ENCODE peak calls at places on chromosomes 3 and 15, in nine cellular contexts. E is brain microvascular endothelial cell, N is endothelial cell, A is NB4, L is psoas muscle, J is HFF-Myc, U is glutamatergic neuron, P is HCT116, O is HFFc6. C is an unnamed sample.

GRCh38 chr15:84797212-84797611 is 19.9 kb upstream of the ALPK3 start:
- DNase-seq in N (no peak), E (peak), P (no peak), U (no peak), L (no peak), J (no peak), O (peak), A (no peak), C (no peak)

GRCh38 chr3:129211772-129212171 is 28.1 kb upstream of the CNBP start:
- DNase-seq in E (peak), P (peak), N (no peak), O (peak), U (no peak), A (no peak), L (peak), J (no peak), C (peak)

GRCh38 chr3:142319094-142319493 is 93.7 kb upstream of the GK5 start:
- DNase-seq in U (no peak), J (peak), N (no peak), P (no peak), O (peak), A (no peak), E (peak), L (no peak), C (no peak)

GRCh38 chr15:52523192-52523591 is 5.5 kb downstream of the MYO5A start:
- DNase-seq in O (peak), J (peak), P (no peak), L (no peak), A (no peak), E (peak), U (no peak), N (no peak), C (peak)

GRCh38 chr3:169662215-169663070 is 1.1 kb downstream of the MECOM start:
- DNase-seq in E (peak), U (peak), L (peak), J (no peak), N (peak), O (peak), P (peak), A (peak), C (no peak)

GRCh38 chr3:157582634-157582968 is 79.4 kb upstream of the VEPH1 start:
- DNase-seq in E (no peak), A (no peak), P (no peak), N (no peak), U (no peak), O (no peak), J (no peak), L (no peak), C (no peak)

GRCh38 chr3:156433910-156434309 is 121.0 kb downstream of the SSR3 start:
- DNase-seq in O (no peak), A (no peak), E (peak), U (no peak), N (no peak), P (no peak), J (no peak), L (no peak), C (no peak)

GRCh38 chr15:41746802-41747201 is 27.5 kb upstream of the MAPKBP1 start:
- DNase-seq in N (no peak), A (no peak), O (no peak), U (no peak), P (no peak), E (no peak), J (no peak), L (no peak), C (no peak)

GRCh38 chr3:43212914-43213611 is 73.3 kb upstream of the SNRK start:
- DNase-seq in L (no peak), O (no peak), A (no peak), P (no peak), J (no peak), N (no peak), U (no peak), E (no peak), C (no peak)

GRCh38 chr3:11282250-11283125 is 10.3 kb downstream of the ATG7 start:
- DNase-seq in U (no peak), L (peak), E (no peak), P (no peak), A (peak), O (no peak), J (peak), N (no peak), C (no peak)

GRCh38 chr3:56988874-56989433 is 71.5 kb upstream of the SPATA12 start:
- DNase-seq in A (peak), P (peak), O (peak), J (peak), N (peak), E (peak), L (peak), U (peak), C (peak)

GRCh38 chr3:150248116-150248864 is 159.8 kb upstream of the TSC22D2 start:
- DNase-seq in U (no peak), L (no peak), P (no peak), A (no peak), E (peak), J (peak), O (peak), N (no peak), C (peak)

GRCh38 chr3:190617185-190617584 is 103.3 kb downstream of the IL1RAP start:
- DNase-seq in L (peak), P (no peak), A (peak), U (no peak), J (no peak), O (no peak), E (no peak), N (no peak), C (no peak)

DNA sequence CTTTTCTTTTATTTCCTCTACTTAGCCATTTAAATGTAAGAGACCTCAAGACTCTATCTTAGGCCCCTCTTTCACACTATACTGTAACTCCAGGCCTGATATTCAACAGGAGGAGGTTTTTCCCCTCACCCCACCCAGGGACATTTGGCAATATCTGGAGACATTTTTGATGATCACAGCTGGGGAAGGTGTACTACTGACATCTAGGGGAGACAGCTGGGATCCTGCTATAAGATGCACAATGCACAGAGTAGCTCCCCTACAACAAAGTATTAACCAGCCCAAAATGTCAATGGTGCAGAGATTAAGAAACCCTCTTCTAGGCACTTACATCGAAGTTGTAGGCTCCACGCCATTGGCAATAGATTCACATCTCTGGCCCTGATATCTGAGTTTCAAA is 517.5 kb upstream of the UBE2E2 start:
- DNase-seq in U (no peak), J (no peak), O (no peak), E (peak), A (peak), P (no peak), N (peak), L (no peak), C (no peak)
- TF ChIP-seq CTCF in U (no peak), J (no peak), O (no peak), E (peak), A (peak), P (no peak), N (no peak), L (no peak), C (peak)

GRCh38 chr3:72587282-72587681 is 261.0 kb downstream of the SHQ1 start:
- DNase-seq in U (no peak), J (no peak), E (no peak), L (no peak), N (no peak), O (no peak), P (no peak), A (no peak), C (no peak)
- TF ChIP-seq CTCF in U (no peak), J (peak), E (no peak), L (no peak), N (no peak), O (peak), P (peak), A (no peak), C (peak)

GRCh38 chr15:96264351-96264798 is 66.1 kb upstream of the NR2F2 start:
- DNase-seq in E (no peak), J (no peak), L (no peak), A (no peak), U (no peak), O (no peak), P (peak), N (no peak), C (no peak)
- TF ChIP-seq CTCF in E (no peak), J (no peak), L (no peak), A (no peak), U (no peak), O (no peak), P (no peak), N (no peak), C (no peak)

DNA sequence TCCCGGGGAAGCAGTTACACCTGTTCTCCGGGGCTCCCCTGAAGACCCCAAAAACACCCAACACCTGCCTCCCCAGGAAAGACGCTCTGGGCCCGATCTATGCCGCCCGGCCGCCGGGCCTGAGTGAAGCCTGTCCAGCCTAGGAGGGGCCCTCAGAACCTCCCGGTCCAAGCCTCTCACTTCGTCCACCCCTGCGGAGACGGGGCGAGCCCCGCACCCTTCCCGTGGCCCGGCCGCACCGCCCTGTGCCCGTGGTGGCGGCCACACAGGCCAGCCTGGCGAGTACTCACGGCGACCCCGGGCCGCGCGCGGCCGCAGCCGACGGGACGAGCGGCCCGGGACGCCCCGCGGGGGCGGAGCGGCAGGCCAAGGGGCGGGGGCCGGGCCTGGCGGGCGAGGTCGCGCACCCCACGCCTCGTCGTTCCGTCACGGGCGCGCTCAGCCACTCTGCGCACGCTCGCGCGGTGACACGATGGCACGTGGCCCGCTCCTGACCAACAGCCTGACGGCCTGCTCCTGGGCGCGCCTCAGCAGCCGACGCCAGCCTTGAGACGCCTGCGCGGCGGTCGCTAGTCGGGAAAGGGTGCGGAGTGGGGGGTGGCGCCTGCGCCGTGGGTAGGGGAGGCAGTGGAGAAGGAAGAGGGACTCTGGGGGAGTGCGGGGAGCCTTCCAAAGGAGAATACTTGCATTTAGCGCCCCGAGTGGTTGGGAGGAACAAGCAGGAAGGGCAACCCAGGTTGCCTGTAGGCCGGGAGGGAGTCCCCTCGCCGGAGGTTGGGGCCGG is at the start of gene PARP6:
- DNase-seq in A (peak), L (peak), J (peak), O (peak), U (peak), P (peak), E (peak), N (peak), C (peak)
- TF ChIP-seq CTCF in A (peak), L (peak), J (peak), O (peak), U (peak), P (peak), E (peak), N (peak), C (peak)

GRCh38 chr3:87900061-87900460 is 158.7 kb downstream of the CGGBP1 start:
- DNase-seq in O (no peak), N (no peak), A (peak), L (no peak), J (no peak), E (no peak), P (no peak), U (no peak), C (no peak)
- TF ChIP-seq CTCF in O (peak), N (no peak), A (no peak), L (peak), J (peak), E (peak), P (peak), U (peak), C (peak)

GRCh38 chr15:74482661-74483060 is 21.7 kb upstream of the UBL7 start:
- DNase-seq in N (peak), J (no peak), O (no peak), P (no peak), E (peak), U (no peak), A (peak), L (no peak), C (no peak)
- TF ChIP-seq CTCF in N (no peak), J (no peak), O (peak), P (peak), E (peak), U (no peak), A (peak), L (no peak), C (no peak)

GRCh38 chr3:40071683-40072238 is 237.7 kb upstream of the EIF1B start:
- DNase-seq in U (no peak), A (no peak), J (no peak), E (no peak), N (no peak), P (no peak), L (no peak), O (no peak), C (no peak)

GRCh38 chr3:40068647-40069046 is 240.9 kb upstream of the EIF1B start:
- DNase-seq in O (no peak), L (no peak), J (no peak), N (no peak), E (no peak), P (no peak), A (no peak), U (no peak), C (no peak)

GRCh38 chr3:40078590-40078989 is 230.9 kb upstream of the EIF1B start:
- DNase-seq in N (no peak), U (no peak), P (no peak), O (no peak), A (no peak), J (no peak), E (no peak), L (no peak), C (no peak)

GRCh38 chr3:40070816-40071215 is 238.7 kb upstream of the EIF1B start:
- DNase-seq in P (no peak), J (no peak), U (no peak), E (peak), N (no peak), O (no peak), L (no peak), A (no peak), C (no peak)

GRCh38 chr3:40073310-40074007 is 236.0 kb upstream of the EIF1B start:
- DNase-seq in A (peak), U (no peak), J (no peak), O (no peak), P (peak), L (no peak), N (peak), E (no peak), C (no peak)
- TF ChIP-seq CTCF in A (peak), U (no peak), J (peak), O (peak), P (peak), L (no peak), N (no peak), E (peak), C (peak)

GRCh38 chr3:194781617-194782016 is 95.9 kb downstream of the FAM43A start:
- DNase-seq in U (no peak), O (no peak), L (no peak), N (no peak), J (no peak), P (no peak), E (no peak), A (no peak), C (no peak)
- TF ChIP-seq CTCF in U (no peak), O (no peak), L (no peak), N (no peak), J (no peak), P (no peak), E (no peak), A (no peak), C (no peak)

GRCh38 chr3:189340680-189341460 is 169.1 kb downstream of the TPRG1 start:
- DNase-seq in A (peak), L (no peak), O (no peak), E (no peak), J (no peak), U (no peak), N (peak), P (peak), C (no peak)

GRCh38 chr3:189334064-189334920 is 162.5 kb downstream of the TPRG1 start:
- DNase-seq in O (no peak), L (no peak), A (no peak), U (no peak), N (no peak), P (no peak), J (no peak), E (peak), C (no peak)

GRCh38 chr3:189339996-189340395 is 168.2 kb downstream of the TPRG1 start:
- DNase-seq in E (no peak), A (no peak), J (no peak), N (no peak), O (no peak), P (no peak), L (no peak), U (no peak), C (no peak)

GRCh38 chr3:189338366-189338765 is 166.6 kb downstream of the TPRG1 start:
- DNase-seq in J (no peak), E (no peak), P (no peak), N (no peak), O (no peak), U (no peak), A (no peak), L (peak), C (no peak)

GRCh38 chr3:189337672-189338071 is 165.9 kb downstream of the TPRG1 start:
- DNase-seq in P (no peak), J (no peak), O (no peak), L (no peak), U (no peak), A (no peak), E (no peak), N (no peak), C (no peak)
- TF ChIP-seq CTCF in P (peak), J (no peak), O (no peak), L (no peak), U (no peak), A (no peak), E (no peak), N (no peak), C (no peak)